ENCODE peak calls at places on chromosomes 13 and 19, in ten cellular contexts. Q, N, Y, P, F, J, O, X, Z and A are unnamed samples.

GRCh38 chr13:103517066-103517767 is 451.0 kb upstream of the SLC10A2 start:
- DNase-seq in Q (no peak), N (no peak), Y (no peak), P (no peak), F (no peak), J (no peak), O (no peak), X (no peak), Z (no peak), A (no peak)

GRCh38 chr19:17751103-17751911 is at the start of gene FCHO1:
- DNase-seq in Q (peak), N (peak), Y (peak), P (no peak), F (no peak), J (peak), O (no peak), X (no peak), Z (no peak), A (peak)

GRCh38 chr13:103040006-103040405 is 26.2 kb downstream of the SLC10A2 start:
- DNase-seq in Q (no peak), N (no peak), Y (no peak), P (no peak), F (no peak), J (no peak), O (no peak), X (no peak), Z (no peak), A (no peak)

GRCh38 chr19:31110331-31110730 is 238.9 kb downstream of the TSHZ3 start:
- DNase-seq in Q (no peak), N (no peak), Y (no peak), P (no peak), F (no peak), J (no peak), O (no peak), X (peak), Z (peak), A (no peak)

GRCh38 chr13:53873558-53873957 is 844.9 kb downstream of the OLFM4 start:
- DNase-seq in Q (no peak), N (no peak), Y (no peak), P (no peak), F (no peak), J (no peak), O (no peak), X (no peak), Z (peak), A (peak)

GRCh38 chr19:15871570-15871969 is 26.3 kb downstream of the CYP4F2 start:
- DNase-seq in Q (no peak), N (peak), Y (no peak), P (no peak), F (no peak), J (no peak), O (no peak), X (no peak), Z (no peak), A (peak)

GRCh38 chr13:43558942-43559341 is 227.8 kb downstream of the ENOX1 start:
- DNase-seq in Q (no peak), N (no peak), Y (no peak), P (no peak), F (no peak), J (no peak), O (no peak), X (no peak), Z (no peak), A (no peak)

GRCh38 chr19:2711175-2711936 is 8.9 kb upstream of the GNG7 start:
- DNase-seq in Q (no peak), N (peak), Y (no peak), P (no peak), F (no peak), J (no peak), O (peak), X (no peak), Z (no peak), A (peak)

GRCh38 chr19:30387311-30388115 is 15.3 kb downstream of the ZNF536 start:
- DNase-seq in Q (no peak), N (no peak), Y (no peak), P (no peak), F (peak), J (no peak), O (no peak), X (no peak), Z (peak), A (no peak)

GRCh38 chr19:49997709-49998108 is 27.5 kb downstream of the VRK3 start:
- DNase-seq in Q (no peak), N (peak), Y (no peak), P (no peak), F (no peak), J (no peak), O (peak), X (no peak), Z (peak), A (no peak)

GRCh38 chr13:20873348-20873747 is 29.2 kb downstream of the XPO4 start:
- DNase-seq in Q (no peak), N (no peak), Y (no peak), P (no peak), F (no peak), J (no peak), O (no peak), X (no peak), Z (no peak), A (no peak)

GRCh38 chr13:101988140-101988539 is 413.7 kb downstream of the FGF14 start:
- DNase-seq in Q (no peak), N (no peak), Y (no peak), P (no peak), F (no peak), J (no peak), O (no peak), X (no peak), Z (peak), A (no peak)

GRCh38 chr13:68550330-68550729 is 1320.2 kb upstream of the PCDH9 start:
- DNase-seq in Q (no peak), N (no peak), Y (no peak), P (no peak), F (no peak), J (no peak), O (no peak), X (no peak), Z (no peak), A (no peak)

GRCh38 chr13:35499131-35500051 is 22.9 kb upstream of the MAB21L1 start:
- DNase-seq in Q (no peak), N (no peak), Y (no peak), P (no peak), F (no peak), J (no peak), O (no peak), X (no peak), Z (no peak), A (no peak)

GRCh38 chr13:66534561-66534960 is 695.6 kb downstream of the PCDH9 start:
- DNase-seq in Q (no peak), N (no peak), Y (no peak), P (no peak), F (no peak), J (no peak), O (peak), X (no peak), Z (no peak), A (no peak)

GRCh38 chr13:48431431-48431830 is 18.5 kb upstream of the LPAR6 start:
- DNase-seq in Q (no peak), N (no peak), Y (no peak), P (no peak), F (no peak), J (no peak), O (no peak), X (no peak), Z (no peak), A (no peak)
- H3K27ac ChIP-seq in Q (peak), N (no peak), Y (no peak), P (no peak), F (no peak), J (no peak), O (peak), X (no peak), Z (no peak), A (peak)

DNA sequence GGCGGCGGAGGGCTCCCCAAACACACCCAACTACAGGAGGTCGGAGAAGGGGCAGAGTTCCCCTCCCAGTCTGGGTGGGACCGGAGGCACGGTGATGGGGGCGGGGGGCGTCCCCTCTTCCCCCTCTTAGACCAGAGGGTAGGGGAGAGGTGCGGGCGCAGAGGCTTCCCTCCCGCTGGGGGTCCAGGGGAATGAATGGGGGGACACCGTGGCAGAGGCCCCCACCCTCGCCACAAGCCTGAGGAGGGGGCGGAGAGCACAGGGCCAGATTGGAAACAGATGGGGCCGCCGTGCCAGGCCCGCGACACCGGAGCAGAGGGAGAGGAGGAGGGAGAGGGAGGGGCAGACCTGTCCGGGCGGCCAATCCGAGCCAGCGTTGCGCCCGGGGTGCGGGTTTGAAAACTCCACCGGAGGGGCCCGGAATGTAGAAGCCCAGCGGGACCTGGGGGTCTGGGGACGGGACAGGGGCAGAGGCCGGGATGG is 47.0 kb downstream of the PTPRS start:
- DNase-seq in Q (peak), N (no peak), Y (no peak), P (no peak), F (peak), J (peak), O (no peak), X (peak), Z (peak), A (no peak)
- H3K4me3 ChIP-seq in Q (peak), N (no peak), Y (peak), P (peak), F (no peak), J (peak), O (peak), X (peak), Z (peak), A (peak)

GRCh38 chr19:18985257-18985656 is 44.2 kb upstream of the HOMER3 start:
- DNase-seq in Q (no peak), N (no peak), Y (no peak), P (no peak), F (peak), J (peak), O (no peak), X (no peak), Z (no peak), A (no peak)
- H3K27ac ChIP-seq in Q (peak), N (peak), Y (no peak), P (no peak), F (no peak), J (no peak), O (no peak), X (no peak), Z (no peak), A (peak)

GRCh38 chr13:113639661-113640262 is 18.2 kb downstream of the ATP4B start:
- DNase-seq in Q (peak), N (no peak), Y (no peak), P (peak), F (peak), J (no peak), O (no peak), X (no peak), Z (peak), A (peak)
- H3K4me3 ChIP-seq in Q (no peak), N (no peak), Y (no peak), P (no peak), F (no peak), J (no peak), O (no peak), X (no peak), Z (no peak), A (no peak)

DNA sequence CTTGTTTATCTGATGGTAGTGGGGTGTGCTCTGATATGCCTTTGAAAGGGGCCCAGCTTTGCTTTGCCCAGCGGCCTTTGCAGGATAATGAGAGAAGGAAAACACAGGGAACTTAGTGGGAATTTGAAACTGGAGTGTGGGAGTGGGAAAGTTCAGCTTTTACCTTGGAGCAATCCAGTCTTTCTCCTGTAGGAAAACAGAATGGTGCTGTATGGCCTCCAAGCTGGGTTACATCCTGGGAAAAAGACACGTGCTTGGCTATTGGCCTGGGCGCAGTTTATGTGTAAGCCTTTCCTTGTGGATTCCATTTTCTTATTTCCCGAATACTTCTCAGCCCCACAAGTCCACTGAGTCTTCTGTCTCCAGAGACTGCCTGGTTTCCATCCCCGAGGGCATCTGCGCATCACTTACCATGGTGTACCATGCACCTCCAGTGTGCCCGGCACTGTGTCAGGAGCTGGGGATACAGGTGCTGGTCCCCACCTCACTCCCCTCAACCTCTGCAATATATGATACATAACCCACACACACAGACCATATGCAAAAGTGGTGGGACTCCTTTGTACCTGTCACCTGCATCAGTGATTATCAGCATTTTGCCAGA is 31.5 kb downstream of the ACTN4 start:
- DNase-seq in Q (no peak), N (no peak), Y (no peak), P (no peak), F (no peak), J (no peak), O (no peak), X (no peak), Z (no peak), A (no peak)
- H3K27ac ChIP-seq in Q (peak), N (no peak), Y (no peak), P (peak), F (no peak), J (peak), O (no peak), X (no peak), Z (no peak), A (peak)